ENCODE peak calls at places on chromosomes 3 and 15, in five cellular contexts. One of them, this sample, is unnamed.

GRCh38 chr3:192887047-192887446 is 30.6 kb downstream of the MB21D2 start:
- DNase-seq in H7: no peak
- DNase-seq in epithelial cell of proximal tubule: no peak
- DNase-seq in nephron progenitor cell: no peak
- DNase-seq in stromal cell of bone marrow: no peak
- DNase-seq in this sample: no peak

GRCh38 chr15:58510715-58511465 is 79.1 kb downstream of the LIPC start:
- DNase-seq in stromal cell of bone marrow: no peak
- DNase-seq in nephron progenitor cell: no peak
- DNase-seq in H7: no peak
- DNase-seq in epithelial cell of proximal tubule: no peak
- DNase-seq in this sample: no peak

GRCh38 chr3:197460002-197460401 is 95.8 kb downstream of the BDH1 start:
- DNase-seq in nephron progenitor cell: no peak
- DNase-seq in stromal cell of bone marrow: no peak
- DNase-seq in epithelial cell of proximal tubule: no peak
- DNase-seq in H7: no peak
- DNase-seq in this sample: no peak

GRCh38 chr15:31278544-31279220 is 48.0 kb upstream of the KLF13 start:
- DNase-seq in epithelial cell of proximal tubule: no peak
- DNase-seq in nephron progenitor cell: no peak
- DNase-seq in H7: peak; percentile 30
- DNase-seq in stromal cell of bone marrow: no peak
- DNase-seq in this sample: no peak

GRCh38 chr3:111649180-111649579 is 54.0 kb upstream of the ZBED2 start:
- DNase-seq in nephron progenitor cell: no peak
- DNase-seq in H7: no peak
- DNase-seq in epithelial cell of proximal tubule: no peak
- DNase-seq in stromal cell of bone marrow: no peak
- DNase-seq in this sample: no peak

GRCh38 chr15:31384568-31384967 is 57.9 kb downstream of the KLF13 start:
- DNase-seq in H7: no peak
- DNase-seq in epithelial cell of proximal tubule: no peak
- DNase-seq in stromal cell of bone marrow: no peak
- DNase-seq in nephron progenitor cell: no peak
- DNase-seq in this sample: no peak

GRCh38 chr3:49638445-49638844 is 35.7 kb upstream of the APEH start:
- DNase-seq in H7: no peak
- DNase-seq in nephron progenitor cell: no peak
- DNase-seq in stromal cell of bone marrow: peak; percentile 7
- DNase-seq in epithelial cell of proximal tubule: no peak
- DNase-seq in this sample: no peak

GRCh38 chr15:96324192-96324895 is 6.2 kb upstream of the NR2F2 start:
- DNase-seq in H7: no peak
- DNase-seq in epithelial cell of proximal tubule: no peak
- DNase-seq in nephron progenitor cell: no peak
- DNase-seq in stromal cell of bone marrow: no peak
- DNase-seq in this sample: no peak

GRCh38 chr3:42014949-42015533 is 53.1 kb upstream of the ULK4 start:
- DNase-seq in epithelial cell of proximal tubule: no peak
- DNase-seq in H7: peak; percentile 37
- DNase-seq in nephron progenitor cell: peak; percentile 44
- DNase-seq in stromal cell of bone marrow: no peak
- DNase-seq in this sample: peak; percentile 59

GRCh38 chr3:169387751-169388696 is 275.5 kb downstream of the MECOM start:
- DNase-seq in H7: no peak
- DNase-seq in epithelial cell of proximal tubule: no peak
- DNase-seq in stromal cell of bone marrow: peak; percentile 58
- DNase-seq in nephron progenitor cell: no peak
- DNase-seq in this sample: peak; percentile 25

GRCh38 chr15:96160269-96160668 is 170.2 kb upstream of the NR2F2 start:
- DNase-seq in H7: no peak
- DNase-seq in nephron progenitor cell: no peak
- DNase-seq in stromal cell of bone marrow: peak; percentile 63
- DNase-seq in epithelial cell of proximal tubule: no peak
- DNase-seq in this sample: no peak

GRCh38 chr3:78101363-78101762 is 1061.5 kb downstream of the ROBO2 start:
- DNase-seq in nephron progenitor cell: no peak
- DNase-seq in H7: no peak
- DNase-seq in stromal cell of bone marrow: peak; percentile 39
- DNase-seq in epithelial cell of proximal tubule: peak; percentile 19
- DNase-seq in this sample: no peak

GRCh38 chr15:68796576-68796975 is 24.1 kb downstream of the ANP32A start:
- DNase-seq in nephron progenitor cell: no peak
- DNase-seq in stromal cell of bone marrow: no peak
- DNase-seq in epithelial cell of proximal tubule: no peak
- DNase-seq in H7: no peak
- DNase-seq in this sample: no peak

GRCh38 chr3:12584091-12584490 is 27.2 kb downstream of the MKRN2 start:
- DNase-seq in nephron progenitor cell: no peak
- DNase-seq in epithelial cell of proximal tubule: no peak
- DNase-seq in H7: no peak
- DNase-seq in stromal cell of bone marrow: no peak
- DNase-seq in this sample: no peak

GRCh38 chr3:69306239-69307185 is 79.4 kb downstream of the FRMD4B start:
- DNase-seq in nephron progenitor cell: peak; percentile 64
- DNase-seq in epithelial cell of proximal tubule: peak; percentile 47
- DNase-seq in stromal cell of bone marrow: peak; percentile 93
- DNase-seq in H7: peak; percentile 64
- DNase-seq in this sample: peak; percentile 83

GRCh38 chr15:48473667-48474066 is 142.4 kb downstream of the DUT start:
- DNase-seq in H7: no peak
- DNase-seq in stromal cell of bone marrow: no peak
- DNase-seq in nephron progenitor cell: no peak
- DNase-seq in epithelial cell of proximal tubule: no peak
- DNase-seq in this sample: no peak

GRCh38 chr15:96337354-96337990 is 7.0 kb downstream of the NR2F2 start:
- DNase-seq in stromal cell of bone marrow: no peak
- DNase-seq in epithelial cell of proximal tubule: no peak
- DNase-seq in H7: peak; percentile 54
- DNase-seq in nephron progenitor cell: no peak
- DNase-seq in this sample: peak; percentile 54

GRCh38 chr3:126351086-126351770 is 6.0 kb downstream of the KLF15 start:
- DNase-seq in H7: no peak
- DNase-seq in epithelial cell of proximal tubule: no peak
- DNase-seq in stromal cell of bone marrow: no peak
- DNase-seq in nephron progenitor cell: no peak
- DNase-seq in this sample: no peak

GRCh38 chr3:138975366-138975765 is 28.3 kb downstream of the FOXL2NB start:
- DNase-seq in stromal cell of bone marrow: no peak
- DNase-seq in H7: no peak
- DNase-seq in epithelial cell of proximal tubule: no peak
- DNase-seq in nephron progenitor cell: no peak
- DNase-seq in this sample: no peak

GRCh38 chr15:74563442-74563841 is 22.4 kb downstream of the ARID3B start:
- DNase-seq in H7: no peak
- DNase-seq in nephron progenitor cell: no peak
- DNase-seq in epithelial cell of proximal tubule: no peak
- DNase-seq in stromal cell of bone marrow: no peak
- DNase-seq in this sample: no peak

GRCh38 chr15:35603298-35603697 is 57.3 kb upstream of the DPH6 start:
- DNase-seq in stromal cell of bone marrow: peak; percentile 81
- DNase-seq in nephron progenitor cell: no peak
- DNase-seq in epithelial cell of proximal tubule: no peak
- DNase-seq in H7: no peak
- DNase-seq in this sample: no peak

GRCh38 chr15:98907921-98908490 is 99.6 kb downstream of the PGPEP1L start:
- DNase-seq in epithelial cell of proximal tubule: peak; percentile 66
- DNase-seq in nephron progenitor cell: no peak
- DNase-seq in stromal cell of bone marrow: no peak
- DNase-seq in H7: no peak
- DNase-seq in this sample: no peak

GRCh38 chr3:171845541-171846284 is 2.6 kb downstream of the TMEM212 start:
- DNase-seq in stromal cell of bone marrow: no peak
- DNase-seq in H7: no peak
- DNase-seq in epithelial cell of proximal tubule: no peak
- DNase-seq in nephron progenitor cell: no peak
- DNase-seq in this sample: no peak

GRCh38 chr3:176896640-176897039 is 300.6 kb downstream of the TBL1XR1 start:
- DNase-seq in nephron progenitor cell: no peak
- DNase-seq in H7: no peak
- DNase-seq in epithelial cell of proximal tubule: no peak
- DNase-seq in stromal cell of bone marrow: no peak
- DNase-seq in this sample: no peak

GRCh38 chr3:139127101-139127500 is 82.4 kb upstream of the PRR23C start:
- DNase-seq in nephron progenitor cell: no peak
- DNase-seq in H7: no peak
- DNase-seq in epithelial cell of proximal tubule: no peak
- DNase-seq in stromal cell of bone marrow: peak; percentile 77
- DNase-seq in this sample: no peak

GRCh38 chr3:41808152-41808551 is 153.8 kb downstream of the ULK4 start:
- DNase-seq in stromal cell of bone marrow: peak; percentile 16
- DNase-seq in nephron progenitor cell: no peak
- DNase-seq in H7: no peak
- DNase-seq in epithelial cell of proximal tubule: peak; percentile 32
- DNase-seq in this sample: no peak

GRCh38 chr15:37981781-37982180 is 47.3 kb downstream of the TMCO5A start:
- DNase-seq in H7: no peak
- DNase-seq in stromal cell of bone marrow: peak; percentile 34
- DNase-seq in nephron progenitor cell: no peak
- DNase-seq in epithelial cell of proximal tubule: peak; percentile 20
- DNase-seq in this sample: peak; percentile 33

GRCh38 chr3:118817748-118818165 is 216.9 kb downstream of the IGSF11 start:
- DNase-seq in nephron progenitor cell: peak; percentile 55
- DNase-seq in epithelial cell of proximal tubule: no peak
- DNase-seq in stromal cell of bone marrow: peak; percentile 25
- DNase-seq in H7: peak; percentile 60
- DNase-seq in this sample: peak; percentile 88

GRCh38 chr15:32909431-32909830 is 191.6 kb downstream of the GREM1 start:
- DNase-seq in H7: no peak
- DNase-seq in stromal cell of bone marrow: peak; percentile 26
- DNase-seq in nephron progenitor cell: no peak
- DNase-seq in epithelial cell of proximal tubule: peak; percentile 74
- DNase-seq in this sample: no peak

GRCh38 chr3:61876797-61877196 is 315.4 kb downstream of the PTPRG start:
- DNase-seq in epithelial cell of proximal tubule: no peak
- DNase-seq in stromal cell of bone marrow: peak; percentile 45
- DNase-seq in nephron progenitor cell: no peak
- DNase-seq in H7: no peak
- DNase-seq in this sample: no peak

GRCh38 chr3:133209871-133210550 is 171.8 kb downstream of the TMEM108 start:
- DNase-seq in H7: no peak
- DNase-seq in stromal cell of bone marrow: peak; percentile 74
- DNase-seq in nephron progenitor cell: no peak
- DNase-seq in epithelial cell of proximal tubule: no peak
- DNase-seq in this sample: no peak

GRCh38 chr3:113485161-113485609 is 29.8 kb downstream of the SPICE1 start:
- DNase-seq in nephron progenitor cell: no peak
- DNase-seq in epithelial cell of proximal tubule: no peak
- DNase-seq in stromal cell of bone marrow: no peak
- DNase-seq in H7: no peak
- DNase-seq in this sample: peak; percentile 16

GRCh38 chr3:11379824-11380281 is 107.7 kb downstream of the ATG7 start:
- DNase-seq in stromal cell of bone marrow: no peak
- DNase-seq in nephron progenitor cell: no peak
- DNase-seq in epithelial cell of proximal tubule: no peak
- DNase-seq in H7: peak; percentile 9
- DNase-seq in this sample: no peak

GRCh38 chr3:69901802-69902201 is 97.7 kb upstream of the SAMMSON start:
- DNase-seq in stromal cell of bone marrow: no peak
- DNase-seq in H7: no peak
- DNase-seq in epithelial cell of proximal tubule: no peak
- DNase-seq in nephron progenitor cell: no peak
- DNase-seq in this sample: no peak

GRCh38 chr3:72661115-72661457 is 187.2 kb downstream of the SHQ1 start:
- DNase-seq in nephron progenitor cell: no peak
- DNase-seq in H7: peak; percentile 7
- DNase-seq in stromal cell of bone marrow: peak; percentile 58
- DNase-seq in epithelial cell of proximal tubule: peak; percentile 45
- DNase-seq in this sample: no peak

GRCh38 chr3:46998121-46998851 is 18.8 kb downstream of the NBEAL2 start:
- DNase-seq in epithelial cell of proximal tubule: no peak
- DNase-seq in H7: peak; percentile 98
- DNase-seq in nephron progenitor cell: peak; percentile 79
- DNase-seq in stromal cell of bone marrow: no peak
- DNase-seq in this sample: peak; percentile 93

GRCh38 chr3:98786364-98786930 is 23.3 kb downstream of the ST3GAL6 start:
- DNase-seq in nephron progenitor cell: no peak
- DNase-seq in H7: no peak
- DNase-seq in stromal cell of bone marrow: no peak
- DNase-seq in epithelial cell of proximal tubule: no peak
- DNase-seq in this sample: no peak

GRCh38 chr3:24258727-24259600 is 235.7 kb downstream of the THRB start:
- DNase-seq in stromal cell of bone marrow: no peak
- DNase-seq in nephron progenitor cell: no peak
- DNase-seq in H7: no peak
- DNase-seq in epithelial cell of proximal tubule: no peak
- DNase-seq in this sample: no peak

GRCh38 chr15:79007066-79007465 is 62.2 kb upstream of the CTSH start:
- DNase-seq in nephron progenitor cell: peak; percentile 72
- DNase-seq in stromal cell of bone marrow: peak; percentile 40
- DNase-seq in epithelial cell of proximal tubule: no peak
- DNase-seq in H7: peak; percentile 82
- DNase-seq in this sample: peak; percentile 89